ENCODE peak calls at places on chromosomes 2 and 18, in four cellular contexts. One of them, this sample, is unnamed.

GRCh38 chr18:64027931-64028695 is 58.2 kb downstream of the SERPINB8 start:
- DNase-seq in fibroblast of mammary gland: no peak
- DNase-seq in pancreas: no peak
- DNase-seq in AG04450: no peak
- DNase-seq in this sample: no peak

GRCh38 chr2:188983427-188984101 is 9.4 kb downstream of the COL3A1 start:
- DNase-seq in fibroblast of mammary gland: peak
- DNase-seq in pancreas: no peak
- DNase-seq in AG04450: no peak
- DNase-seq in this sample: no peak

GRCh38 chr2:240932724-240933047 is 26.6 kb downstream of the CROCC2 start:
- DNase-seq in fibroblast of mammary gland: no peak
- DNase-seq in pancreas: no peak
- DNase-seq in AG04450: no peak
- DNase-seq in this sample: no peak

GRCh38 chr2:21966139-21966538 is 842.4 kb downstream of the TDRD15 start:
- DNase-seq in fibroblast of mammary gland: no peak
- DNase-seq in pancreas: no peak
- DNase-seq in AG04450: peak
- DNase-seq in this sample: no peak

GRCh38 chr18:58481321-58482180 is 147.3 kb downstream of the ALPK2 start:
- DNase-seq in fibroblast of mammary gland: no peak
- DNase-seq in pancreas: no peak
- DNase-seq in AG04450: no peak
- DNase-seq in this sample: no peak

GRCh38 chr2:46988733-46989481 is 73.3 kb upstream of the MCFD2 start:
- DNase-seq in fibroblast of mammary gland: no peak
- DNase-seq in pancreas: peak
- DNase-seq in AG04450: no peak
- DNase-seq in this sample: no peak

GRCh38 chr2:62410015-62410453 is 96.0 kb downstream of the TMEM17 start:
- DNase-seq in fibroblast of mammary gland: no peak
- DNase-seq in pancreas: no peak
- DNase-seq in AG04450: no peak
- DNase-seq in this sample: no peak

GRCh38 chr2:9952286-9952737 is 819 bp downstream of the GRHL1 start:
- DNase-seq in fibroblast of mammary gland: no peak
- DNase-seq in pancreas: no peak
- DNase-seq in AG04450: no peak
- DNase-seq in this sample: no peak

GRCh38 chr2:204673877-204674276 is 128.6 kb downstream of the PARD3B start:
- DNase-seq in fibroblast of mammary gland: peak
- DNase-seq in pancreas: no peak
- DNase-seq in AG04450: no peak
- DNase-seq in this sample: no peak

GRCh38 chr18:22171839-22172582 is 2.6 kb downstream of the GATA6 start:
- DNase-seq in fibroblast of mammary gland: no peak
- DNase-seq in pancreas: peak
- DNase-seq in AG04450: no peak
- DNase-seq in this sample: no peak

GRCh38 chr18:46291149-46291548 is 187.0 kb downstream of the HAUS1 start:
- DNase-seq in fibroblast of mammary gland: no peak
- DNase-seq in pancreas: no peak
- DNase-seq in AG04450: no peak
- DNase-seq in this sample: no peak

GRCh38 chr2:150191349-150191748 is 296.1 kb downstream of the RND3 start:
- DNase-seq in fibroblast of mammary gland: peak
- DNase-seq in pancreas: no peak
- DNase-seq in AG04450: no peak
- DNase-seq in this sample: no peak

GRCh38 chr2:241900251-241901017 is 30.9 kb downstream of the RTP5 start:
- DNase-seq in fibroblast of mammary gland: no peak
- DNase-seq in pancreas: peak
- DNase-seq in AG04450: no peak
- DNase-seq in this sample: no peak

GRCh38 chr2:65075605-65076344 is 19.6 kb downstream of the CEP68 start:
- DNase-seq in fibroblast of mammary gland: no peak
- DNase-seq in pancreas: no peak
- DNase-seq in AG04450: no peak
- DNase-seq in this sample: no peak

GRCh38 chr18:79644006-79644665 is 35.5 kb upstream of the CTDP1 start:
- DNase-seq in fibroblast of mammary gland: peak
- DNase-seq in pancreas: peak
- DNase-seq in AG04450: no peak
- DNase-seq in this sample: peak

GRCh38 chr18:13641551-13642439 is 84.6 kb downstream of the FAM210A start:
- DNase-seq in fibroblast of mammary gland: no peak
- DNase-seq in pancreas: no peak
- DNase-seq in AG04450: no peak
- DNase-seq in this sample: no peak

GRCh38 chr2:112821682-112822081 is 14.9 kb downstream of the IL1B start:
- DNase-seq in fibroblast of mammary gland: no peak
- DNase-seq in pancreas: no peak
- DNase-seq in AG04450: no peak
- DNase-seq in this sample: no peak

GRCh38 chr18:50947899-50948298 is 19.9 kb upstream of the ELAC1 start:
- DNase-seq in fibroblast of mammary gland: peak
- DNase-seq in pancreas: no peak
- DNase-seq in AG04450: no peak
- DNase-seq in this sample: no peak

GRCh38 chr18:39318462-39318861 is 1752.9 kb upstream of the CELF4 start:
- DNase-seq in fibroblast of mammary gland: no peak
- DNase-seq in pancreas: no peak
- DNase-seq in AG04450: no peak
- DNase-seq in this sample: no peak

GRCh38 chr2:27086722-27087446 is at the start of gene KHK:
- DNase-seq in fibroblast of mammary gland: no peak
- DNase-seq in pancreas: peak
- DNase-seq in AG04450: no peak
- DNase-seq in this sample: peak

GRCh38 chr2:179805001-179805400 is 56.4 kb downstream of the ZNF385B start:
- DNase-seq in fibroblast of mammary gland: no peak
- DNase-seq in pancreas: no peak
- DNase-seq in AG04450: no peak
- DNase-seq in this sample: no peak

GRCh38 chr2:223203971-223204370 is 152.0 kb downstream of the KCNE4 start:
- DNase-seq in fibroblast of mammary gland: peak
- DNase-seq in pancreas: no peak
- DNase-seq in AG04450: no peak
- DNase-seq in this sample: no peak

GRCh38 chr2:160407393-160408204 is 86.0 kb downstream of the RBMS1 start:
- DNase-seq in fibroblast of mammary gland: no peak
- DNase-seq in pancreas: peak
- DNase-seq in AG04450: no peak
- DNase-seq in this sample: peak

GRCh38 chr2:220764246-220764645 is 807.9 kb downstream of the EPHA4 start:
- DNase-seq in fibroblast of mammary gland: no peak
- DNase-seq in pancreas: no peak
- DNase-seq in AG04450: no peak
- DNase-seq in this sample: no peak

GRCh38 chr2:200860092-200860795 is 4.2 kb downstream of the CLK1 start:
- DNase-seq in fibroblast of mammary gland: peak
- DNase-seq in pancreas: no peak
- DNase-seq in AG04450: no peak
- DNase-seq in this sample: no peak

GRCh38 chr2:106147665-106148064 is 46.4 kb downstream of the UXS1 start:
- DNase-seq in fibroblast of mammary gland: no peak
- DNase-seq in pancreas: no peak
- DNase-seq in AG04450: no peak
- DNase-seq in this sample: no peak

GRCh38 chr2:71801969-71802368 is 345.7 kb downstream of the CYP26B1 start:
- DNase-seq in fibroblast of mammary gland: peak
- DNase-seq in pancreas: peak
- DNase-seq in AG04450: no peak
- DNase-seq in this sample: peak

GRCh38 chr2:11559066-11559785 is 25.4 kb downstream of the GREB1 start:
- DNase-seq in fibroblast of mammary gland: no peak
- DNase-seq in pancreas: no peak
- DNase-seq in AG04450: no peak
- DNase-seq in this sample: no peak

GRCh38 chr18:52408800-52409302 is 68.9 kb downstream of the DCC start:
- DNase-seq in fibroblast of mammary gland: no peak
- DNase-seq in pancreas: no peak
- DNase-seq in AG04450: no peak
- DNase-seq in this sample: no peak

DNA sequence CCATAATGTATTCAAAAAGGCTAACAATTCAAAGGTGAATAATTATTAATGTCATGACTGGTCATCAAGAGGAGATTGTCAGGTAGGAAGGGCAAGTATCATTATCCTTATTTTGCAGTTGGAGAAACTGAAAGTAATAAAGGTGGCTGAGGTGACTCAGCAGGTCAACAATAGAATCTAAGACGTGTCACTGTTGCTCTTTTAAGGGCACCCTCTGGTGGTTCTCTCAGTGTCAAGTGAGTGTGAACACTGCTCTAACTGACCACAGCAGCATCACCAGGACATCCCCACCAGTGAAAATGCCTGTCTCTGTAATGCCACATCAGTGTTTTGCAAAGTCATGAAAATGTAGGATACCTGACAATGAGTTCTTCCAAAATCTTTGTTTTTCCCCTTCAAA is 69.7 kb downstream of the DCC start:
- DNase-seq in fibroblast of mammary gland: no peak
- DNase-seq in pancreas: no peak
- DNase-seq in AG04450: no peak
- DNase-seq in this sample: no peak
- TF ChIP-seq CTCF in fibroblast of mammary gland: no peak
- TF ChIP-seq CTCF in pancreas: no peak
- TF ChIP-seq CTCF in AG04450: no peak
- TF ChIP-seq CTCF in this sample: no peak

GRCh38 chr2:49207204-49207603 is 52.9 kb upstream of the FSHR start:
- DNase-seq in fibroblast of mammary gland: no peak
- DNase-seq in pancreas: no peak
- DNase-seq in AG04450: no peak
- DNase-seq in this sample: no peak

DNA sequence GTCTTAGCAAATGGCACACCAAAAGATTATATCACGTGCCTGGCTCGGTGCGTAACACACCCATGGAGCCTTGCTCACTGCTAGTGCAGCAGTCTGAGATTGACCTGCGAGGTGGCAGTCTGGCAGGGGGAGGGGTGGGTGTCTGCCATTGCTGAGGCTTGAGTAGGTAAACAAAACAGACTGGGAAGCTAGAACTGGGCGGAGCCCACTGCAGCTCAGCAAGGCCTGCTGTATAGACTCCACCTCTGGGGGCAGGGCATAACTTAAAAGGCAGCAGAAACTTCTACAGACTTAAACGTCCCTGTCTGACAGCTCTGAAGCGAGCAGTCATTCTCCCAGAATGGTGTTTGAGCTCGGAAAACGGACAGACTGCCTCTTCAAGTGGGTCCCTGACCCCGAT is 55.9 kb upstream of the FSHR start:
- DNase-seq in fibroblast of mammary gland: no peak
- DNase-seq in pancreas: peak
- DNase-seq in AG04450: no peak
- DNase-seq in this sample: no peak
- TF ChIP-seq CTCF in fibroblast of mammary gland: no peak
- TF ChIP-seq CTCF in pancreas: no peak
- TF ChIP-seq CTCF in AG04450: no peak
- TF ChIP-seq CTCF in this sample: no peak

DNA sequence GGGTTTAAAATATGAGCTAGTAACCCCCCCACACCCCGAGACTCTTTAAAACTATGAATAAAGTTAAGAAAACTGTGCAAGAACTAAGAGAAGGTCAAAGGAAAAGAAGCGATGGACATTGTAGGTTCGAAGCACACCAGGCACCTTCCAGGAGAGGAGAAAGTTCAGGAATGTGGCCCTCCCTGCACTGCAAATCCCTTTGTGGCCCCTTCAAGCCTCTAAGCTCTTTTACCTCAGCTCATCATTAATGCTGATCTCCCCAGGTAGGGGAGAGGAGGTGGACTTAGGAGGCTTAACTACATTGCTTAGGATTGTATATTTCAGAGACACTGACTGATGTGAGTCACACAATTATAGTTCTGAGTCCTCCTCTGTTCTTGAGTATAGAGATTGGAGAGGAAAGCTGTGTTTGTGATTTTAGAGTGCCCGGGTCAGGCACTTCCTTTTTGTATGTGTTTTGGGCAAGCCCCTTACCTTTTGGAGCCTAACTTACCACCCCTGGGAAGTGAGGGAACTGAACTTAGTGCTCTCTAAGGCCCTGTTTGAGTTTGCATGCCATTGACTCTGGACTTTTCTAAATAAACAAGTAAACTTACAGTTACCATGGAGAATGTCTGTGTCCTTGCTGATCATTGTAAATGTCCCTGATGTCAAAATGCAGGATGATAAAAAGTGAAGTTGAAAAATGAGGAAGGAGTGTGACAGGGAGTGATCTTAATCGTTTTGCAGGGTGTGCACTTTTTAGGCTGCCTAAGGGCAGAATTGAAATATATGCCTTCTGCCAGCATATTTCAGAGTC is 140.8 kb upstream of the ZEB2 start:
- DNase-seq in fibroblast of mammary gland: peak
- DNase-seq in pancreas: no peak
- DNase-seq in AG04450: no peak
- DNase-seq in this sample: no peak
- TF ChIP-seq CTCF in fibroblast of mammary gland: no peak
- TF ChIP-seq CTCF in pancreas: no peak
- TF ChIP-seq CTCF in AG04450: no peak
- TF ChIP-seq CTCF in this sample: no peak

GRCh38 chr18:9647496-9648323 is 33.4 kb upstream of the PPP4R1 start:
- DNase-seq in fibroblast of mammary gland: no peak
- DNase-seq in pancreas: no peak
- DNase-seq in AG04450: no peak
- DNase-seq in this sample: no peak
- TF ChIP-seq CTCF in fibroblast of mammary gland: no peak
- TF ChIP-seq CTCF in pancreas: no peak
- TF ChIP-seq CTCF in AG04450: no peak
- TF ChIP-seq CTCF in this sample: no peak

DNA sequence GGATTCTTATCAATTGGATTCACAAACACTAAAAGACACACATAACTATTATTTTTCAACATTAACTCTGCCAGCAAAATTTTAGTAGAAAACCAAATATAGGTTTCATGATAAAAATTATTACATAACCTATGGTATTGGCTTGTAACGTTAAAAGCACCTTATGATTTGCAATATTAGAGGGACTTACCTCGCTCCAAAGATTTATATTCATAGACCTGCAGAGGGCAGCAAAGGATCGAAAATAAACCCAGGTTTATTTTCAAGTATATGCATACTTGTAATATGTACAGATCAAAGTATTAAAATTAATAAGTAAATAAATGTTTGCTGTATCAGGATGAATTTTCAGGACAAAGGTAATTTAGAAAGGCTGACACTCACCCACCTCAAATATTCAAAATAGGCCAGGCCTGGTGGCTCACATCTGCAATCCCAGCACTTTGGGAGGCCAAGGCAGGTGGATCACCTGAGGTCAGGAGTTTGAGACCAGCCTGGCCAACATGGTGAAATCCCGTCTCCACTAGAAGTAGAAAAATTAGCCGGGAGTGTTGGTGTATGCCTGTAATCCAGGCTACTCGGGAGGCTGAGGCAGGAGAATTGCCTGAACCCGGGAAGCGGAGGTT is 45.3 kb downstream of the LRPPRC start:
- DNase-seq in fibroblast of mammary gland: peak
- DNase-seq in pancreas: no peak
- DNase-seq in AG04450: no peak
- DNase-seq in this sample: peak
- TF ChIP-seq CTCF in fibroblast of mammary gland: peak
- TF ChIP-seq CTCF in pancreas: no peak
- TF ChIP-seq CTCF in AG04450: peak
- TF ChIP-seq CTCF in this sample: peak